ENCODE peak calls at places on chromosomes 12 and 14, in four cellular contexts. G, V, X and M are unnamed samples.

GRCh38 chr12:5307065-5307464 is 124.8 kb upstream of the NTF3 start:
- DNase-seq in G (no peak), X (no peak), V (no peak), M (no peak)

GRCh38 chr12:87793134-87793533 is 236.1 kb downstream of the C12orf50 start:
- DNase-seq in X (no peak), V (no peak), G (no peak), M (no peak)

GRCh38 chr12:68451261-68452091 is 119.3 kb upstream of the MDM1 start:
- DNase-seq in X (peak; percentile 13), V (peak; percentile 50), G (peak; percentile 29), M (no peak)

GRCh38 chr12:95553202-95553943 is 2.1 kb upstream of the USP44 start:
- DNase-seq in V (no peak), X (no peak), G (no peak), M (no peak)

GRCh38 chr12:94545937-94546771 is 86.5 kb upstream of the CEP83 start:
- DNase-seq in X (peak; percentile 45), V (peak; percentile 48), G (peak; percentile 60), M (no peak)

GRCh38 chr14:32404784-32405573 is 75.9 kb downstream of the AKAP6 start:
- DNase-seq in G (no peak), X (no peak), V (no peak), M (no peak)

GRCh38 chr14:103830511-103831270 is 16.7 kb downstream of the PPP1R13B start:
- DNase-seq in V (no peak), X (no peak), G (no peak), M (no peak)

GRCh38 chr14:49173765-49174373 is 412.3 kb downstream of the RPS29 start:
- DNase-seq in G (peak; percentile 61), V (no peak), X (peak; percentile 39), M (peak; percentile 17)

GRCh38 chr12:75921687-75922289 is 109.8 kb downstream of the PHLDA1 start:
- DNase-seq in X (no peak), G (peak; percentile 35), V (no peak), M (no peak)

GRCh38 chr12:56914256-56914655 is 20.0 kb downstream of the SDR9C7 start:
- DNase-seq in G (no peak), V (no peak), X (no peak), M (no peak)

GRCh38 chr12:89470741-89471504 is 53.7 kb downstream of the GALNT4 start:
- DNase-seq in V (no peak), X (no peak), G (no peak), M (no peak)

GRCh38 chr14:66117600-66117999 is 368.6 kb upstream of the CCDC196 start:
- DNase-seq in G (no peak), V (no peak), X (no peak), M (peak; percentile 23)

GRCh38 chr12:65826513-65827171 is 2.4 kb downstream of the HMGA2 start:
- DNase-seq in X (no peak), G (no peak), V (no peak), M (no peak)

GRCh38 chr12:93229494-93230310 is 148.0 kb upstream of the NUDT4 start:
- DNase-seq in X (no peak), V (no peak), G (no peak), M (peak; percentile 69)

GRCh38 chr14:104845033-104845666 is 19.9 kb upstream of the CEP170B start:
- DNase-seq in V (no peak), X (no peak), G (no peak), M (no peak)

GRCh38 chr12:64674367-64674922 is 64.2 kb downstream of the RASSF3 start:
- DNase-seq in X (no peak), V (no peak), G (no peak), M (no peak)

GRCh38 chr12:121620328-121620891 is 5.9 kb upstream of the ORAI1 start:
- DNase-seq in G (no peak), X (no peak), V (no peak), M (no peak)

GRCh38 chr12:9391751-9392240 is 183.6 kb upstream of the PZP start:
- DNase-seq in X (no peak), V (no peak), G (no peak), M (no peak)

GRCh38 chr12:27781680-27782079 is 1.6 kb upstream of the MANSC4 start:
- DNase-seq in V (no peak), G (no peak), X (no peak), M (no peak)

GRCh38 chr14:36835145-36835544 is 173.5 kb downstream of the PAX9 start:
- DNase-seq in V (no peak), G (no peak), X (no peak), M (no peak)

GRCh38 chr14:50031534-50032313 is 84.6 kb downstream of the VCPKMT start:
- DNase-seq in V (no peak), G (no peak), X (no peak), M (no peak)

GRCh38 chr12:9731393-9731792 is 1.5 kb downstream of the CLECL1 start:
- DNase-seq in G (no peak), X (no peak), V (no peak), M (no peak)

GRCh38 chr12:64522807-64523206 is 70.9 kb downstream of the TBK1 start:
- DNase-seq in G (no peak), X (no peak), V (no peak), M (no peak)

GRCh38 chr12:120247621-120248030 is 17.9 kb downstream of the PXN start:
- DNase-seq in X (no peak), G (no peak), V (no peak), M (no peak)
- H3K27me3 ChIP-seq in X (no peaks in the 10 kb centered on the region), G (no peaks in the 10 kb centered on the region), V (no peaks in the 10 kb centered on the region), M (no peaks in the 10 kb centered on the region)

GRCh38 chr14:42475289-42475688 is 868.6 kb downstream of the LRFN5 start:
- DNase-seq in G (no peak), V (no peak), X (no peak), M (no peak)

DNA sequence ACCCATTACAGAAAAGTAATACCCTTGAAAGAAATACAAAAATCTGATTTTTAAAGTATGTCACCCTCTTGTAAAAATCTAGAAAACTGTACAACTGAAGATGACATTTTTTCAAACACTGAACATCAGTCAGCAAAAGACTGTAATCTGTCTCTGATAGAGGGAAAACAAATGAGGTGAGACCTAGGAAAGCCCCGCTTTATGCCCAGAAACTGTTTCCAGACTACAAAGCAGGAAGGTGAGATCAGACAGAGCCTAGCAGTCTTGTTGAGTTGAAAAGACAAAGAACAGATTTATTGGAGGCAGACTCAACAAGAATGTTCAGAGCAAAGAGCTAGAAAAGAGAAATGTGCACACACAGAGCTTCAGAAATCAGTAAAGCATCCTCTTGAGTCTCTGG is 873.6 kb downstream of the LRFN5 start:
- DNase-seq in G (no peak), X (no peak), V (no peak), M (no peak)
- H3K27me3 ChIP-seq in G (no peaks in the 10 kb centered on the region), X (no peaks in the 10 kb centered on the region), V (no peaks in the 10 kb centered on the region), M (no peaks in the 10 kb centered on the region)

GRCh38 chr12:108772896-108773797 is 41.8 kb upstream of the CORO1C start:
- DNase-seq in G (no peak), X (no peak), V (no peak), M (no peak)
- H3K27me3 ChIP-seq in G (no peaks in the 10 kb centered on the region), X (no peaks in the 10 kb centered on the region), V (no peaks in the 10 kb centered on the region), M (no peaks in the 10 kb centered on the region)

DNA sequence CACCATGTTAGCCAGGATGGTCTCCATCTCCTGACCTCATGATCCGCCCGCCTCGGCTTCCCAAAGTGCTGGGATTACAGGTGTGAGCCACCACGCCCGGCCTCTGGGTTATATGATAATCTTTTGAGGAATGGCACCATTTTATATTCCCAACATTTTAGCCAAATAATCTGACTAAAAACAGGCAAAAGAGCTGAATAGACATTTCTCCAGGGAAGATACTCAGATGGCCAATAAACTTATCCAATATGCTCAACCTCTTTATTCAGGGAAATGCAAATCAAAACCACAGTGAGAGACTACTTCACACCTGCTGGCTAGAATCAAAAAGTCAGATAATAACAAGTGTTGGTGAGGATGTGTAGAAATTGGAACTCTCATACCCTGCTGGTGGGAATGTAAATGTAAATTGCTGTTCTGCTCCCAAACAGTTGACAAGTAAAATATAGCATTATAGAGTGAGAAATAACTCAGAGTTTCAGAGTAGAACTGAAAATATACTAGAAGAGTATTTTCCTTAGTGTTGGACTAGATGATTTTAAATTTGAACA is 80.0 kb downstream of the RCOR1 start:
- DNase-seq in X (no peak), V (no peak), G (no peak), M (no peak)
- H3K27me3 ChIP-seq in X (no peaks in the 10 kb centered on the region), V (no peaks in the 10 kb centered on the region), G (no peaks in the 10 kb centered on the region), M (no peaks in the 10 kb centered on the region)

GRCh38 chr12:49283541-49284429 is 11.2 kb upstream of the PRPH start:
- DNase-seq in V (no peak), X (no peak), G (no peak), M (no peak)

GRCh38 chr12:49277466-49277865 is 12.6 kb downstream of the TUBA1C start:
- DNase-seq in X (no peak), G (no peak), V (no peak), M (no peak)

GRCh38 chr12:49276304-49277290 is 11.7 kb downstream of the TUBA1C start:
- DNase-seq in V (no peak), X (no peak), G (no peak), M (no peak)

GRCh38 chr12:49282302-49282701 is 12.6 kb upstream of the PRPH start:
- DNase-seq in V (no peak), G (no peak), X (no peak), M (no peak)

DNA sequence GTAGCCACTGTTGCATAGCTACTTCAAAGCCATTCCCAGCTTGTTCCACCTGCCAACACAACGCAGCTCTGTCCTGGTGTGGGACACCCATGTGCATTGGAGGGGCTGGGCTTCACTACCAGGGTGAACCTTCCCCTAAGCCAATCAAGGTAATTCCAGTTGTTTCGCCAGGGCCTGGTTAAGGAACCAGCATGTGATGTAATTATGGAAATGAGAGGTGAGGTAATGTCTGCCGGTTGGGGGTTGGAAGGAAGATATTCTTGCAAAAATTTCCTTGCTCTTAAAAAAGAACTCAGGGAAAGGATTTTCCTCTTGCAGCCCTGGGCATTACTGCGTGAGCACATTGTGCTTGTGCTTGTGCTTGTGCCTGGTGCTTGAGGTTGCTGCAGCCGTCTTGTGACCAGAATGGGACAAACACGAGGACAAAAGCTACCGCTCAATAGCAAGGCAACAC is 14.9 kb downstream of the TUBA1C start:
- DNase-seq in G (no peak), X (no peak), V (no peak), M (no peak)
- H3K27me3 ChIP-seq in G (peaks cover 15% of the 10 kb centered on the region), X (no peaks in the 10 kb centered on the region), V (no peaks in the 10 kb centered on the region), M (no peaks in the 10 kb centered on the region)

DNA sequence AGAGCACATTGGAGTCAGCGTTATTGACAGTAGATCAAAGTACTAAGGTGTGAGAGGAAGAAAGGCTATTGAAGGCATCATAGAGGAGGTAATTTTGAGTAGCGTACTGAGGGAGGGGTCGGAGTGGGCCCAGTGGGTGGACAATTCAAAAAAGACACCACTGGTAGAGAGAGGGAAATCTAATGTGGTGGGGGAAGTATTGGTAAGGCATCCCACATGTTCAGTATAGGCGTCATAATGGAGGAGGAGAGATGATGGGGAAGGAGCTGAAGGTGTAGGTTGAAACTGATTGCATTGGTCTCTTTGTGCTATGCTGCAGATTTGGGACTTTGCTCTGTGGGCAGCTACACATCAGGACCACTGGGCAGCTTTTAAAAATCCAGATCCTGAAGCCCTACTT is 23.7 kb upstream of the KRT77 start:
- DNase-seq in G (no peak), V (no peak), X (no peak), M (no peak)
- H3K27me3 ChIP-seq in G (peaks cover 49% of the 10 kb centered on the region), V (no peaks in the 10 kb centered on the region), X (no peaks in the 10 kb centered on the region), M (peaks cover 9% of the 10 kb centered on the region)